ENCODE peak calls at places on chromosomes 12 and 14, in ten cellular contexts. One of them, this sample, is unnamed.

GRCh38 chr12:108232565-108232964 is 103.5 kb downstream of the WSCD2 start:
- DNase-seq in brain microvascular endothelial cell: no peak
- DNase-seq in fibroblast of lung: no peak
- DNase-seq in dorsolateral prefrontal cortex: no peak
- DNase-seq in cardiac muscle cell: no peak
- DNase-seq in thoracic aorta: no peak
- DNase-seq in PC-9: no peak
- DNase-seq in fibroblast of the aortic adventitia: no peak
- DNase-seq in foreskin fibroblast: no peak
- DNase-seq in cardiac fibroblast: no peak
- DNase-seq in this sample: no peak

GRCh38 chr14:54818201-54819133 is 84.2 kb downstream of the GCH1 start:
- DNase-seq in brain microvascular endothelial cell: peak; percentile 68
- DNase-seq in fibroblast of lung: peak; percentile 53
- DNase-seq in dorsolateral prefrontal cortex: no peak
- DNase-seq in cardiac muscle cell: peak; percentile 88
- DNase-seq in thoracic aorta: no peak
- DNase-seq in PC-9: peak; percentile 49
- DNase-seq in fibroblast of the aortic adventitia: peak; percentile 77
- DNase-seq in foreskin fibroblast: peak; percentile 55
- DNase-seq in cardiac fibroblast: peak; percentile 61
- DNase-seq in this sample: no peak

GRCh38 chr14:48536318-48536717 is 860.9 kb upstream of the MDGA2 start:
- DNase-seq in brain microvascular endothelial cell: no peak
- DNase-seq in fibroblast of lung: no peak
- DNase-seq in dorsolateral prefrontal cortex: no peak
- DNase-seq in cardiac muscle cell: no peak
- DNase-seq in thoracic aorta: no peak
- DNase-seq in PC-9: no peak
- DNase-seq in fibroblast of the aortic adventitia: no peak
- DNase-seq in foreskin fibroblast: no peak
- DNase-seq in cardiac fibroblast: no peak
- DNase-seq in this sample: no peak

GRCh38 chr12:13463189-13463588 is 266.7 kb downstream of the EMP1 start:
- DNase-seq in brain microvascular endothelial cell: no peak
- DNase-seq in fibroblast of lung: no peak
- DNase-seq in dorsolateral prefrontal cortex: no peak
- DNase-seq in cardiac muscle cell: no peak
- DNase-seq in thoracic aorta: no peak
- DNase-seq in PC-9: no peak
- DNase-seq in fibroblast of the aortic adventitia: no peak
- DNase-seq in foreskin fibroblast: no peak
- DNase-seq in cardiac fibroblast: no peak
- DNase-seq in this sample: no peak

GRCh38 chr12:1003600-1004271 is 12.7 kb downstream of the ERC1 start:
- DNase-seq in brain microvascular endothelial cell: no peak
- DNase-seq in fibroblast of lung: no peak
- DNase-seq in dorsolateral prefrontal cortex: no peak
- DNase-seq in cardiac muscle cell: no peak
- DNase-seq in thoracic aorta: no peak
- DNase-seq in PC-9: no peak
- DNase-seq in fibroblast of the aortic adventitia: no peak
- DNase-seq in foreskin fibroblast: no peak
- DNase-seq in cardiac fibroblast: no peak
- DNase-seq in this sample: no peak

GRCh38 chr12:22066235-22066765 is 20.3 kb downstream of the CMAS start:
- DNase-seq in brain microvascular endothelial cell: no peak
- DNase-seq in fibroblast of lung: no peak
- DNase-seq in dorsolateral prefrontal cortex: no peak
- DNase-seq in cardiac muscle cell: no peak
- DNase-seq in thoracic aorta: no peak
- DNase-seq in PC-9: no peak
- DNase-seq in fibroblast of the aortic adventitia: no peak
- DNase-seq in foreskin fibroblast: no peak
- DNase-seq in cardiac fibroblast: no peak
- DNase-seq in this sample: no peak

GRCh38 chr12:94844452-94844851 is 159.0 kb downstream of the NDUFA12 start:
- DNase-seq in brain microvascular endothelial cell: no peak
- DNase-seq in fibroblast of lung: no peak
- DNase-seq in dorsolateral prefrontal cortex: no peak
- DNase-seq in cardiac muscle cell: no peak
- DNase-seq in thoracic aorta: no peak
- DNase-seq in PC-9: no peak
- DNase-seq in fibroblast of the aortic adventitia: no peak
- DNase-seq in foreskin fibroblast: no peak
- DNase-seq in cardiac fibroblast: no peak
- DNase-seq in this sample: no peak

GRCh38 chr12:14779834-14780233 is 23.4 kb downstream of the WBP11 start:
- DNase-seq in brain microvascular endothelial cell: peak; percentile 26
- DNase-seq in fibroblast of lung: no peak
- DNase-seq in dorsolateral prefrontal cortex: no peak
- DNase-seq in cardiac muscle cell: no peak
- DNase-seq in thoracic aorta: no peak
- DNase-seq in PC-9: no peak
- DNase-seq in fibroblast of the aortic adventitia: no peak
- DNase-seq in foreskin fibroblast: no peak
- DNase-seq in cardiac fibroblast: no peak
- DNase-seq in this sample: no peak

GRCh38 chr14:39055786-39056474 is 47.1 kb downstream of the SEC23A start:
- DNase-seq in brain microvascular endothelial cell: no peak
- DNase-seq in fibroblast of lung: peak; percentile 9
- DNase-seq in dorsolateral prefrontal cortex: no peak
- DNase-seq in cardiac muscle cell: no peak
- DNase-seq in thoracic aorta: no peak
- DNase-seq in PC-9: no peak
- DNase-seq in fibroblast of the aortic adventitia: peak; percentile 7
- DNase-seq in foreskin fibroblast: no peak
- DNase-seq in cardiac fibroblast: no peak
- DNase-seq in this sample: no peak

GRCh38 chr14:98957211-98958047 is 314.6 kb downstream of the BCL11B start:
- DNase-seq in brain microvascular endothelial cell: no peak
- DNase-seq in fibroblast of lung: peak; percentile 95
- DNase-seq in dorsolateral prefrontal cortex: no peak
- DNase-seq in cardiac muscle cell: peak; percentile 94
- DNase-seq in thoracic aorta: peak; percentile 43
- DNase-seq in PC-9: no peak
- DNase-seq in fibroblast of the aortic adventitia: peak; percentile 26
- DNase-seq in foreskin fibroblast: peak; percentile 9
- DNase-seq in cardiac fibroblast: peak; percentile 23
- DNase-seq in this sample: no peak

GRCh38 chr12:113461666-113462065 is 10.0 kb downstream of the LHX5 start:
- DNase-seq in brain microvascular endothelial cell: no peak
- DNase-seq in fibroblast of lung: peak; percentile 14
- DNase-seq in dorsolateral prefrontal cortex: no peak
- DNase-seq in cardiac muscle cell: peak; percentile 36
- DNase-seq in thoracic aorta: no peak
- DNase-seq in PC-9: no peak
- DNase-seq in fibroblast of the aortic adventitia: no peak
- DNase-seq in foreskin fibroblast: no peak
- DNase-seq in cardiac fibroblast: peak; percentile 33
- DNase-seq in this sample: no peak

GRCh38 chr14:61570188-61570960 is 124.9 kb upstream of the HIF1A start:
- DNase-seq in brain microvascular endothelial cell: no peak
- DNase-seq in fibroblast of lung: no peak
- DNase-seq in dorsolateral prefrontal cortex: no peak
- DNase-seq in cardiac muscle cell: peak; percentile 56
- DNase-seq in thoracic aorta: no peak
- DNase-seq in PC-9: peak; percentile 51
- DNase-seq in fibroblast of the aortic adventitia: peak; percentile 75
- DNase-seq in foreskin fibroblast: no peak
- DNase-seq in cardiac fibroblast: no peak
- DNase-seq in this sample: no peak

GRCh38 chr12:15603461-15604085 is 185.6 kb downstream of the EPS8 start:
- DNase-seq in brain microvascular endothelial cell: no peak
- DNase-seq in fibroblast of lung: peak; percentile 44
- DNase-seq in dorsolateral prefrontal cortex: no peak
- DNase-seq in cardiac muscle cell: peak; percentile 36
- DNase-seq in thoracic aorta: no peak
- DNase-seq in PC-9: no peak
- DNase-seq in fibroblast of the aortic adventitia: no peak
- DNase-seq in foreskin fibroblast: no peak
- DNase-seq in cardiac fibroblast: no peak
- DNase-seq in this sample: no peak

GRCh38 chr12:130868412-130868811 is 3.5 kb upstream of the RAN start:
- DNase-seq in brain microvascular endothelial cell: no peak
- DNase-seq in fibroblast of lung: no peak
- DNase-seq in dorsolateral prefrontal cortex: no peak
- DNase-seq in cardiac muscle cell: no peak
- DNase-seq in thoracic aorta: no peak
- DNase-seq in PC-9: no peak
- DNase-seq in fibroblast of the aortic adventitia: no peak
- DNase-seq in foreskin fibroblast: no peak
- DNase-seq in cardiac fibroblast: no peak
- DNase-seq in this sample: no peak

GRCh38 chr12:130860311-130860710 is 11.6 kb upstream of the RAN start:
- DNase-seq in brain microvascular endothelial cell: no peak
- DNase-seq in fibroblast of lung: no peak
- DNase-seq in dorsolateral prefrontal cortex: no peak
- DNase-seq in cardiac muscle cell: no peak
- DNase-seq in thoracic aorta: no peak
- DNase-seq in PC-9: no peak
- DNase-seq in fibroblast of the aortic adventitia: no peak
- DNase-seq in foreskin fibroblast: no peak
- DNase-seq in cardiac fibroblast: no peak
- DNase-seq in this sample: no peak

GRCh38 chr12:130862161-130862560 is 9.7 kb upstream of the RAN start:
- DNase-seq in brain microvascular endothelial cell: no peak
- DNase-seq in fibroblast of lung: no peak
- DNase-seq in dorsolateral prefrontal cortex: no peak
- DNase-seq in cardiac muscle cell: no peak
- DNase-seq in thoracic aorta: no peak
- DNase-seq in PC-9: no peak
- DNase-seq in fibroblast of the aortic adventitia: no peak
- DNase-seq in foreskin fibroblast: no peak
- DNase-seq in cardiac fibroblast: no peak
- DNase-seq in this sample: no peak

GRCh38 chr12:130859128-130859527 is 12.7 kb upstream of the RAN start:
- DNase-seq in brain microvascular endothelial cell: no peak
- DNase-seq in fibroblast of lung: no peak
- DNase-seq in dorsolateral prefrontal cortex: no peak
- DNase-seq in cardiac muscle cell: no peak
- DNase-seq in thoracic aorta: no peak
- DNase-seq in PC-9: no peak
- DNase-seq in fibroblast of the aortic adventitia: no peak
- DNase-seq in foreskin fibroblast: no peak
- DNase-seq in cardiac fibroblast: no peak
- DNase-seq in this sample: no peak

GRCh38 chr12:130863298-130863697 is 8.6 kb upstream of the RAN start:
- DNase-seq in brain microvascular endothelial cell: no peak
- DNase-seq in fibroblast of lung: no peak
- DNase-seq in dorsolateral prefrontal cortex: no peak
- DNase-seq in cardiac muscle cell: no peak
- DNase-seq in thoracic aorta: no peak
- DNase-seq in PC-9: no peak
- DNase-seq in fibroblast of the aortic adventitia: no peak
- DNase-seq in foreskin fibroblast: no peak
- DNase-seq in cardiac fibroblast: no peak
- DNase-seq in this sample: no peak
- TF ChIP-seq CTCF in brain microvascular endothelial cell: no peak
- TF ChIP-seq CTCF in fibroblast of lung: no peak
- TF ChIP-seq CTCF in dorsolateral prefrontal cortex: no peak
- TF ChIP-seq CTCF in cardiac muscle cell: no peak
- TF ChIP-seq CTCF in thoracic aorta: no peak
- TF ChIP-seq CTCF in PC-9: no peak
- TF ChIP-seq CTCF in fibroblast of the aortic adventitia: no peak
- TF ChIP-seq CTCF in foreskin fibroblast: no peak
- TF ChIP-seq CTCF in cardiac fibroblast: no peak
- TF ChIP-seq CTCF in this sample: peak; percentile 9

GRCh38 chr12:29889737-29890136 is 106.0 kb upstream of the TMTC1 start:
- DNase-seq in brain microvascular endothelial cell: peak; percentile 20
- DNase-seq in fibroblast of lung: peak; percentile 72
- DNase-seq in dorsolateral prefrontal cortex: no peak
- DNase-seq in cardiac muscle cell: peak; percentile 77
- DNase-seq in thoracic aorta: no peak
- DNase-seq in PC-9: peak; percentile 11
- DNase-seq in fibroblast of the aortic adventitia: peak; percentile 54
- DNase-seq in foreskin fibroblast: peak; percentile 14
- DNase-seq in cardiac fibroblast: peak; percentile 84
- DNase-seq in this sample: peak; percentile 37
- TF ChIP-seq CTCF in brain microvascular endothelial cell: peak; percentile 56
- TF ChIP-seq CTCF in fibroblast of lung: peak; percentile 42
- TF ChIP-seq CTCF in dorsolateral prefrontal cortex: peak; percentile 55
- TF ChIP-seq CTCF in cardiac muscle cell: peak; percentile 65
- TF ChIP-seq CTCF in thoracic aorta: peak; percentile 25
- TF ChIP-seq CTCF in PC-9: peak; percentile 41
- TF ChIP-seq CTCF in fibroblast of the aortic adventitia: peak; percentile 55
- TF ChIP-seq CTCF in foreskin fibroblast: peak; percentile 20
- TF ChIP-seq CTCF in cardiac fibroblast: peak; percentile 80
- TF ChIP-seq CTCF in this sample: peak; percentile 56

DNA sequence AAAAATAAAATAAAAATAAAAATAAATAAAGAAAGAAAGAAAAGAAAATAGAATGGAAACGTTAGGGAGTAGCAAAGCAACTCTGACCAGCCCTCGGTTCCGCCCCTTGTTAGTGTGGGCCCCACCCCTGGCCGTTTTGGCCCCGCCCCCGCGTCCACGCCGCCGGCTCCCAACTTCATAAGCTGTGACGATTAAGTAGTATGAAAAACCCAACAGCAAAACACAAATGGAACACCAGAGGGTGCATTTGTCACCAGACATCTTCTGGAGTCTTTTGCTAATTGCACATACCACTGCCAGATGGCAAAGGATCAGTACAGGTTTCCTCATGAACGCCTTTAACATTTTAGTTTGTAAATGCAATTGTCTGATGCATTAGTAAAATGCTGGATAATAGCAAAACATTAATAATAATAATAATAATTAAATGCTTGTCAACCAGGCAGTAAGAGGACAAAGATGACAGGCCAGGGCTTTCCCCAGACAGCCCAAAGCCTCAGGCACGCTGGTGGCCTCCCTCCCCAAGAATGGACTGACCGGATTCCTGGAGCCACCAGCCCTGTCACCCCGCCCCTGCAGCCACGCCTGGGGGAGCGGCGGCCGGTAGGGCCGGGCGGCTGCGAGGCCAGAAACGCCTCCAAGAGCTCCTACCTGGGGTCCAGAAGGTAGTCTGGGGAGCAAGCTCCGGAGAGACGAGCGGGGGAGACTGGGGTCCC is 23.6 kb downstream of the HSP90AA1 start:
- DNase-seq in brain microvascular endothelial cell: peak; percentile 91
- DNase-seq in fibroblast of lung: peak; percentile 89
- DNase-seq in dorsolateral prefrontal cortex: peak; percentile 62
- DNase-seq in cardiac muscle cell: peak; percentile 94
- DNase-seq in thoracic aorta: peak; percentile 43
- DNase-seq in PC-9: peak; percentile 95
- DNase-seq in fibroblast of the aortic adventitia: peak; percentile 87
- DNase-seq in foreskin fibroblast: peak; percentile 87
- DNase-seq in cardiac fibroblast: peak; percentile 93
- DNase-seq in this sample: peak; percentile 42
- TF ChIP-seq CTCF in brain microvascular endothelial cell: peak; percentile 65
- TF ChIP-seq CTCF in fibroblast of lung: peak; percentile 35
- TF ChIP-seq CTCF in dorsolateral prefrontal cortex: peak; percentile 46
- TF ChIP-seq CTCF in cardiac muscle cell: peak; percentile 56
- TF ChIP-seq CTCF in thoracic aorta: peak; percentile 48
- TF ChIP-seq CTCF in PC-9: peak; percentile 88
- TF ChIP-seq CTCF in fibroblast of the aortic adventitia: peak; percentile 53
- TF ChIP-seq CTCF in foreskin fibroblast: peak; percentile 45
- TF ChIP-seq CTCF in cardiac fibroblast: peak; percentile 54
- TF ChIP-seq CTCF in this sample: peak; percentile 49

DNA sequence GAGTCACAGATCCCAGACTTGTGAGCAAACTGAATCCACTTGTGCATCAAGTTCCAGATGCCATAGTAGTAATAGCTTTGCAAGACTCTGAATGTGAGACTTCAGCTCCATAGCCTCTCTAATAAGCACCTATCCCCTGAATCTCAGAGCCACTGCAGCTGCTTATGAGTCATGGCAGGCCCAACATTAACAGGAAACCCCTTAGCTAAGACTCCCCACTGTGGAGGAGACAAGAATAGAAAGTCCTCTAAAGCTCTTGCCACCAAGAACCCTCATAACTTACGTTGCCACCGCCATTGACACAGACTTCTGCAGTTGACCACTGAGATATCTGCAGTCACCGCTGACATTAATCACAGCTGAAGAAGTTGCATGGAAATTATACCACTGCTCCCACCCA is 62.9 kb upstream of the PDE3A start:
- DNase-seq in brain microvascular endothelial cell: peak; percentile 59
- DNase-seq in fibroblast of lung: no peak
- DNase-seq in dorsolateral prefrontal cortex: no peak
- DNase-seq in cardiac muscle cell: no peak
- DNase-seq in thoracic aorta: no peak
- DNase-seq in PC-9: no peak
- DNase-seq in fibroblast of the aortic adventitia: no peak
- DNase-seq in foreskin fibroblast: no peak
- DNase-seq in cardiac fibroblast: peak; percentile 43
- DNase-seq in this sample: no peak
- TF ChIP-seq CTCF in brain microvascular endothelial cell: peak; percentile 8
- TF ChIP-seq CTCF in fibroblast of lung: no peak
- TF ChIP-seq CTCF in dorsolateral prefrontal cortex: no peak
- TF ChIP-seq CTCF in cardiac muscle cell: no peak
- TF ChIP-seq CTCF in thoracic aorta: no peak
- TF ChIP-seq CTCF in PC-9: no peak
- TF ChIP-seq CTCF in fibroblast of the aortic adventitia: no peak
- TF ChIP-seq CTCF in foreskin fibroblast: no peak
- TF ChIP-seq CTCF in cardiac fibroblast: no peak
- TF ChIP-seq CTCF in this sample: no peak

This sample was measured in progenitor cell of endocrine pancreas.